ENCODE peak calls at places on chromosomes 1 and 21, in four cellular contexts. R is activated CD4-positive, alpha-beta T cell treated with anti-CD3 and anti-CD28 coated beads, Interleukin-2, amount 50 U/mL, for 48 hours; O is breast epithelium; F is activated naive CD4-positive, alpha-beta T cell treated with anti-CD3 and anti-CD28 coated beads, Interleukin-2, amount 10 ng/mL, durations not matched to agents 7 days and 5 days. V is an unnamed sample.

GRCh38 chr1:53553734-53554509 is 94.7 kb downstream of the DMRTB1 start:
- DNase-seq in O (peak), F (peak), R (no peak), V (no peak)

GRCh38 chr1:47996060-47996405 is 1.2 kb downstream of the TRABD2B start:
- DNase-seq in R (no peak), F (no peak), O (no peak), V (no peak)

GRCh38 chr1:76939107-76939816 is 72.0 kb downstream of the ST6GALNAC5 start:
- DNase-seq in O (no peak), R (no peak), F (no peak), V (no peak)

GRCh38 chr1:3016641-3017439 is 4.4 kb upstream of the ACTRT2 start:
- DNase-seq in O (peak), F (peak), R (no peak), V (no peak)

GRCh38 chr1:155071701-155072100 is 6.9 kb upstream of the EFNA3 start:
- DNase-seq in O (no peak), R (no peak), F (no peak), V (no peak)

GRCh38 chr1:61184035-61184713 is 101.8 kb downstream of the NFIA start:
- DNase-seq in F (no peak), O (peak), R (no peak), V (no peak)

GRCh38 chr1:197778326-197778922 is 3.1 kb upstream of the DENND1B start:
- DNase-seq in F (no peak), O (no peak), R (no peak), V (no peak)

GRCh38 chr1:191348328-191348727 is 809.9 kb upstream of the RGS18 start:
- DNase-seq in O (no peak), F (no peak), R (no peak), V (no peak)

GRCh38 chr1:179314928-179315327 is 21.3 kb downstream of the SOAT1 start:
- DNase-seq in O (no peak), F (no peak), R (no peak), V (no peak)

GRCh38 chr1:53025034-53025777 is 36.8 kb upstream of the PODN start:
- DNase-seq in O (no peak), F (no peak), R (no peak), V (no peak)

GRCh38 chr1:75469586-75470173 is 141.2 kb downstream of the SLC44A5 start:
- DNase-seq in F (no peak), O (no peak), R (no peak), V (no peak)

GRCh38 chr21:45868488-45868887 is 113.1 kb upstream of the COL6A1 start:
- DNase-seq in F (no peak), R (no peak), O (peak), V (no peak)

GRCh38 chr1:43850599-43851233 is 82.9 kb upstream of the ARTN start:
- DNase-seq in R (no peak), F (no peak), O (no peak), V (no peak)

GRCh38 chr21:31396399-31396798 is 52.3 kb upstream of the TIAM1 start:
- DNase-seq in F (no peak), R (no peak), O (no peak), V (no peak)

GRCh38 chr1:202131956-202132821 is 9.5 kb downstream of the GPR37L1 start:
- DNase-seq in O (peak), F (no peak), R (no peak), V (no peak)

GRCh38 chr1:167718926-167719691 is 2.7 kb upstream of the MPZL1 start:
- DNase-seq in R (no peak), F (no peak), O (no peak), V (no peak)

GRCh38 chr1:70008658-70009057 is 196.7 kb downstream of the LRRC40 start:
- DNase-seq in F (no peak), R (no peak), O (no peak), V (peak)

GRCh38 chr1:28538286-28538685 is 14.6 kb upstream of the TRNAU1AP start:
- DNase-seq in F (no peak), O (no peak), R (no peak), V (no peak)

GRCh38 chr1:152622803-152623202 is at the start of gene LCE3A:
- DNase-seq in F (no peak), O (no peak), R (no peak), V (no peak)

GRCh38 chr1:204207136-204207616 is 6.6 kb downstream of the GOLT1A start:
- DNase-seq in F (peak), R (peak), O (peak), V (peak)

GRCh38 chr1:92961896-92962752 is 862 bp upstream of the DIPK1A start:
- DNase-seq in O (no peak), R (peak), F (peak), V (peak)

GRCh38 chr1:5621692-5622091 is 370.5 kb downstream of the NPHP4 start:
- DNase-seq in O (no peak), R (no peak), F (no peak), V (no peak)

GRCh38 chr21:38982096-38982495 is 176.4 kb downstream of the ETS2 start:
- DNase-seq in O (no peak), F (no peak), R (no peak), V (no peak)

GRCh38 chr1:241208910-241209414 is 148.0 kb downstream of the RGS7 start:
- DNase-seq in F (no peak), R (no peak), O (no peak), V (no peak)

GRCh38 chr1:3558036-3558726 is 53.1 kb downstream of the MEGF6 start:
- DNase-seq in F (no peak), R (no peak), O (no peak), V (no peak)

GRCh38 chr1:43766086-43766784 is 58.9 kb downstream of the ST3GAL3 start:
- DNase-seq in O (no peak), F (no peak), R (no peak), V (no peak)

GRCh38 chr1:66243548-66244130 is 290.3 kb upstream of the SGIP1 start:
- DNase-seq in F (peak), R (no peak), O (no peak), V (no peak)

GRCh38 chr1:2072109-2072806 is 22.0 kb downstream of the PRKCZ start:
- DNase-seq in F (no peak), R (no peak), O (no peak), V (no peak)

GRCh38 chr1:73205294-73205973 is 923.1 kb upstream of the NEGR1 start:
- DNase-seq in F (no peak), O (no peak), R (no peak), V (no peak)

GRCh38 chr1:247681288-247681897 is 1.9 kb upstream of the OR13G1 start:
- DNase-seq in O (no peak), R (peak), F (peak), V (peak)

GRCh38 chr1:9166289-9167235 is 37.7 kb upstream of the GPR157 start:
- DNase-seq in O (no peak), R (no peak), F (no peak), V (no peak)

GRCh38 chr1:36762174-36762573 is 272.1 kb downstream of the GRIK3 start:
- DNase-seq in O (no peak), R (no peak), F (no peak), V (no peak)

GRCh38 chr1:213986020-213986924 is 1.5 kb upstream of the PROX1 start:
- DNase-seq in O (no peak), R (no peak), F (no peak), V (no peak)

GRCh38 chr1:88061106-88061829 is 622.8 kb upstream of the PKN2 start:
- DNase-seq in F (peak), R (peak), O (no peak), V (peak)

GRCh38 chr1:238647877-238648276 is 738.5 kb upstream of the CHRM3 start:
- DNase-seq in R (no peak), F (no peak), O (no peak), V (peak)

GRCh38 chr1:108502624-108503023 is 52.5 kb downstream of the NBPF6 start:
- DNase-seq in F (no peak), O (no peak), R (no peak), V (no peak)

GRCh38 chr1:13950637-13951036 is 250.6 kb downstream of the PRDM2 start:
- DNase-seq in F (no peak), R (peak), O (no peak), V (no peak)

GRCh38 chr1:66395202-66396061 is 138.5 kb upstream of the SGIP1 start:
- DNase-seq in F (no peak), R (no peak), O (no peak), V (no peak)

V was measured in RKO.